ENCODE peak calls at places on chromosomes 12 and 14, in five cellular contexts. V, N, I, Z and C are unnamed samples.

GRCh38 chr12:92859650-92860386 is 69.3 kb downstream of the EEA1 start:
- DNase-seq in V (no peak), N (no peak), I (no peak), Z (no peak), C (no peak)

GRCh38 chr12:2959194-2959507 is at the start of gene TEAD4:
- DNase-seq in V (peak), N (peak), I (no peak), Z (peak), C (peak)

GRCh38 chr14:93105362-93105761 is 10.4 kb downstream of the ITPK1 start:
- DNase-seq in V (no peak), N (peak), I (no peak), Z (no peak), C (no peak)

GRCh38 chr12:10252201-10252600 is 39.5 kb downstream of the GABARAPL1 start:
- DNase-seq in V (no peak), N (no peak), I (no peak), Z (no peak), C (no peak)

GRCh38 chr14:49687942-49688700 is at the start of gene POLE2:
- DNase-seq in V (peak), N (peak), I (no peak), Z (peak), C (peak)

GRCh38 chr12:117119592-117120198 is 20.5 kb upstream of the TESC start:
- DNase-seq in V (peak), N (no peak), I (no peak), Z (peak), C (peak)

GRCh38 chr14:33792387-33793368 is 158.2 kb downstream of the EGLN3 start:
- DNase-seq in V (peak), N (peak), I (peak), Z (peak), C (peak)

GRCh38 chr14:74507796-74508195 is 14.2 kb downstream of the ISCA2 start:
- DNase-seq in V (no peak), N (no peak), I (no peak), Z (no peak), C (no peak)

GRCh38 chr14:89428163-89428523 is 11.1 kb upstream of the FOXN3 start:
- DNase-seq in V (no peak), N (no peak), I (no peak), Z (no peak), C (no peak)

GRCh38 chr12:126369487-126370463 is 1304.5 kb downstream of the AACS start:
- DNase-seq in V (no peak), N (no peak), I (no peak), Z (no peak), C (no peak)

GRCh38 chr14:106518054-106518943 is 991.9 kb downstream of the TMEM121 start:
- DNase-seq in V (no peak), N (no peak), I (no peak), Z (peak), C (peak)

GRCh38 chr14:77489051-77489450 is 9.6 kb downstream of the ISM2 start:
- DNase-seq in V (no peak), N (no peak), I (no peak), Z (no peak), C (peak)

GRCh38 chr12:93541578-93542217 is 30.8 kb upstream of the SOCS2 start:
- DNase-seq in V (no peak), N (no peak), I (no peak), Z (no peak), C (no peak)

GRCh38 chr14:103185051-103186027 is 62.1 kb downstream of the TNFAIP2 start:
- DNase-seq in V (peak), N (peak), I (no peak), Z (peak), C (peak)

GRCh38 chr14:49972840-49973239 is 80.0 kb downstream of the ARF6 start:
- DNase-seq in V (no peak), N (peak), I (no peak), Z (peak), C (no peak)

GRCh38 chr12:61713121-61713520 is 547.1 kb upstream of the USP15 start:
- DNase-seq in V (no peak), N (no peak), I (no peak), Z (peak), C (no peak)

GRCh38 chr14:65354131-65354530 is 58.4 kb upstream of the FUT8 start:
- DNase-seq in V (no peak), N (no peak), I (no peak), Z (no peak), C (no peak)

GRCh38 chr12:26678697-26679660 is 154.0 kb downstream of the ITPR2 start:
- DNase-seq in V (no peak), N (peak), I (no peak), Z (no peak), C (no peak)

GRCh38 chr12:50825372-50825838 is 17.3 kb upstream of the TMPRSS12 start:
- DNase-seq in V (peak), N (peak), I (no peak), Z (peak), C (peak)

GRCh38 chr14:101335061-101335661 is 226.1 kb upstream of the DIO3 start:
- DNase-seq in V (no peak), N (no peak), I (no peak), Z (no peak), C (no peak)

GRCh38 chr12:131390408-131391100 is 320.3 kb upstream of the SFSWAP start:
- DNase-seq in V (peak), N (no peak), I (no peak), Z (peak), C (no peak)

GRCh38 chr14:30998100-30998706 is 27.2 kb upstream of the AP4S1 start:
- DNase-seq in V (no peak), N (no peak), I (no peak), Z (no peak), C (no peak)

GRCh38 chr12:70052931-70053497 is 190.2 kb upstream of the CNOT2 start:
- DNase-seq in V (peak), N (peak), I (no peak), Z (peak), C (no peak)

GRCh38 chr12:22624573-22624907 is 431 bp upstream of the ETNK1 start:
- DNase-seq in V (no peak), N (no peak), I (no peak), Z (no peak), C (no peak)

GRCh38 chr14:39023939-39024871 is 78.8 kb downstream of the SEC23A start:
- DNase-seq in V (no peak), N (no peak), I (no peak), Z (no peak), C (no peak)

GRCh38 chr14:80448267-80448666 is 237.0 kb upstream of the DIO2 start:
- DNase-seq in V (no peak), N (no peak), I (no peak), Z (no peak), C (peak)

DNA sequence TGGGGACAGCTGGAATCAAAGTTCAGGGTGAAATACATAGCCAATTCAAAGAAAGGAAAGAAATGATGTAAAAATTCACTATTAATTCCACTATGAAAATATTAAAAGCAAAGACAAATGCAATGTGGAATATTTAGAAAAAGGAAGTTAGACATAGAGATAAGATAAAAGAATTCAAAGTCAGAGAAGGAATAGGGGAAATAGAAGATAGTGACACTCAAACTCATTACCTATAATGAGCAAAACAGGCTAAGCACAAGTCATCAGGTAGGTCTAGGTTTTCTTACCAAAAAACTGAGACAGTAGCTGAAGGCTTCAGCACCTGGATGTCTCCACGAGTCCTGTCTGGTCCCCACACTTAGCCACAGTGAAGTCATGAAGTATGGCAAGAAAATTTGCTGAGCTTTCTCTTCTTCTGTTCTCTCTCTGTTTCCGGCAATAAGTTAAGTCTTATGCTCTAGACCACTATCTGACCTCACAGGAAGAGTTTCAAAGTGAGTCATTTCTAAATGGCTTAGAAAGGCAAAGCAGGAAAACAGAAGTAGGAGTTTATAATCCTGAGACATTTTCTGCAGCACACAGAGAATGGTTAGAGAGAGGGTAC is at the start of gene C3AR1:
- DNase-seq in V (no peak), N (peak), I (no peak), Z (no peak), C (no peak)
- TF ChIP-seq RCOR1 in V (peak), N (no peak), I (no peak), Z (no peak), C (no peak)

DNA sequence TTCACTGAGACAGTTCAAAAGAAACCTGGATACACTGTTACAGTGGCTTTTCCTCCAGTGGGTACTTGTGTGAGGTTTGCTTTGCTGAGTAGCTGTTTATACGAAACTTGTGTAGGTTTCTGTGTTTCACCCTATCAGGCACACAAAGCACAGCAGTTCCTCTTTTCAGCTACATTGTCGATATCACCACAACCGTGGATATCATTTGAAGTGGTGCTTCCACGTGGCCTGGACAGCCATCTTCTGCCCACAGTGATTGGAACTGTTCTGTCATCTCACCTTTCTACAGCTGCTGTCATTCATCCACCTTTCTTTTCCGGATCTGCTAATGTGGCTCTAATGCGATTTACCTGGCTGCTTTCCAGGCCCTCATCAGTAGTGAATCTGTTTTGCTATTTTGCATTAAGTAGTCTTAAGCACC is 368.8 kb downstream of the SYT1 start:
- DNase-seq in V (no peak), N (no peak), I (peak), Z (no peak), C (no peak)
- TF ChIP-seq RCOR1 in V (no peak), N (no peak), I (no peak), Z (no peak), C (no peak)

GRCh38 chr12:6294533-6295186 is 15.8 kb upstream of the PLEKHG6 start:
- DNase-seq in V (no peak), N (no peak), I (no peak), Z (no peak), C (no peak)
- TF ChIP-seq RCOR1 in V (no peak), N (no peak), I (no peak), Z (no peak), C (no peak)

GRCh38 chr14:104690861-104691455 is 1.5 kb downstream of the INF2 start:
- DNase-seq in V (no peak), N (no peak), I (no peak), Z (no peak), C (no peak)
- TF ChIP-seq RCOR1 in V (no peak), N (no peak), I (no peak), Z (no peak), C (no peak)

GRCh38 chr14:59816931-59817330 is 53.6 kb downstream of the RTN1 start:
- DNase-seq in V (no peak), N (no peak), I (no peak), Z (no peak), C (no peak)

DNA sequence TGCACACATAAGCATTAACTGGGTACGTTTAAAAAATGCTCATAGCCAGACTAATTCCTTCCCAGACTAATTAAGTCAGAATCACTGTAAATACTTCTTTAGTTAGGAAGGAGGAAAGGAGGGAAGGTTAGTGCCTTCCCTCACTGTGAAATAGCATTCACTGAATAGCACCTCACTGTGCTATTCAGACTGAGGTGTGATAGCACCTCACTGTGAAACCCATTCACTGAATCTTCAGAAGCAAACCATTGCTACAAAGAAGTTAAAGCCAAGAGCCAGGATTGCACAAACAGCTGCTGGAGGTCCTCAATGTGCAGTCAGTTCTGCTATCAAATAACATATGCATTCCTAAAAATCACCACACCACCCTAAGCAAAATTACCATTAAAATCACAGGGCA is 58.7 kb downstream of the RTN1 start:
- DNase-seq in V (no peak), N (no peak), I (no peak), Z (no peak), C (no peak)
- TF ChIP-seq RCOR1 in V (no peak), N (no peak), I (no peak), Z (no peak), C (no peak)

GRCh38 chr12:31896514-31897039 is 62.6 kb upstream of the RESF1 start:
- DNase-seq in V (peak), N (peak), I (peak), Z (no peak), C (no peak)
- TF ChIP-seq RCOR1 in V (peak), N (no peak), I (no peak), Z (no peak), C (no peak)